ENCODE peak calls at places on chromosomes 13 and 19, in five cellular contexts. A is neural progenitor cell, I is astrocyte, P is esophagus squamous epithelium, L is GM06990. S is an unnamed sample.

GRCh38 chr19:3533020-3533408 is 6.0 kb upstream of the TEKTIP1 start:
- DNase-seq in I (no peak), P (no peak), A (no peak), L (no peak), S (no peak)

GRCh38 chr19:56015756-56016155 is 29.2 kb downstream of the NLRP5 start:
- DNase-seq in L (no peak), I (no peak), A (peak), P (no peak), S (no peak)

GRCh38 chr13:37960427-37960826 is 90.9 kb upstream of the TRPC4 start:
- DNase-seq in I (no peak), L (no peak), P (no peak), A (no peak), S (no peak)

GRCh38 chr19:39843919-39844793 is 2.0 kb downstream of the FBL start:
- DNase-seq in I (peak), A (peak), L (no peak), P (no peak), S (no peak)

GRCh38 chr19:58476498-58477015 is 405 bp downstream of the ZNF446 start:
- DNase-seq in P (no peak), L (no peak), A (no peak), I (peak), S (peak)

GRCh38 chr13:31803327-31803726 is 64.0 kb downstream of the RXFP2 start:
- DNase-seq in P (no peak), I (no peak), A (no peak), L (no peak), S (no peak)

GRCh38 chr19:11729586-11729985 is 9.2 kb downstream of the ZNF823 start:
- DNase-seq in L (no peak), A (no peak), I (no peak), P (no peak), S (no peak)

GRCh38 chr13:97344250-97345175 is 89.5 kb upstream of the RAP2A start:
- DNase-seq in A (peak), P (no peak), L (no peak), I (no peak), S (no peak)

GRCh38 chr19:39916236-39916635 is 18.2 kb downstream of the FCGBP start:
- DNase-seq in L (no peak), I (no peak), A (no peak), P (no peak), S (no peak)

GRCh38 chr13:40784540-40784939 is 4.9 kb upstream of the SLC25A15 start:
- DNase-seq in I (no peak), A (no peak), P (no peak), L (no peak), S (no peak)

GRCh38 chr13:35723820-35724219 is 247.3 kb upstream of the MAB21L1 start:
- DNase-seq in I (peak), L (no peak), A (no peak), P (no peak), S (no peak)

GRCh38 chr19:54882758-54883157 is 8.7 kb downstream of the FCAR start:
- DNase-seq in A (no peak), P (no peak), L (no peak), I (no peak), S (no peak)

GRCh38 chr13:29993196-29993595 is 142.8 kb upstream of the UBL3 start:
- DNase-seq in I (no peak), A (no peak), L (no peak), P (no peak), S (no peak)

GRCh38 chr19:35856546-35857149 is at the start of gene KIRREL2:
- DNase-seq in A (peak), L (no peak), I (no peak), P (no peak), S (no peak)

GRCh38 chr13:24564881-24565280 is 52.3 kb upstream of the PARP4 start:
- DNase-seq in A (no peak), P (no peak), L (peak), I (no peak), S (no peak)

GRCh38 chr13:90447034-90447734 is 900.3 kb upstream of the MIR17HG start:
- DNase-seq in I (no peak), A (no peak), L (no peak), P (no peak), S (no peak)

GRCh38 chr13:112711528-112712265 is 21.9 kb downstream of the ATP11A start:
- DNase-seq in A (peak), L (no peak), I (peak), P (no peak), S (peak)

GRCh38 chr13:77800219-77800618 is 102.7 kb downstream of the SLAIN1 start:
- DNase-seq in I (peak), A (no peak), L (no peak), P (no peak), S (no peak)

GRCh38 chr19:57310792-57311191 is 9.5 kb upstream of the ZNF543 start:
- DNase-seq in A (no peak), I (no peak), P (no peak), L (no peak), S (no peak)

GRCh38 chr13:101785858-101786257 is 333.4 kb downstream of the ITGBL1 start:
- DNase-seq in L (no peak), P (no peak), I (peak), A (peak), S (no peak)

GRCh38 chr13:36673838-36674326 is at the start of gene SERTM1:
- DNase-seq in L (peak), I (peak), P (no peak), A (peak), S (no peak)

GRCh38 chr13:23541221-23541620 is 29.0 kb upstream of the TNFRSF19 start:
- DNase-seq in I (no peak), P (no peak), A (no peak), L (no peak), S (no peak)

GRCh38 chr19:42325896-42326771 is 699 bp downstream of the MEGF8 start:
- DNase-seq in A (no peak), P (no peak), I (no peak), L (peak), S (no peak)

GRCh38 chr19:4732680-4733114 is 9.1 kb upstream of the DPP9 start:
- DNase-seq in L (no peak), P (no peak), A (peak), I (no peak), S (no peak)

GRCh38 chr19:38303517-38304351 is at the start of gene C19orf33:
- DNase-seq in L (no peak), I (peak), A (no peak), P (no peak), S (no peak)

GRCh38 chr19:40466219-40467006 is at the start of gene SPTBN4:
- DNase-seq in A (peak), P (no peak), I (no peak), L (peak), S (no peak)

GRCh38 chr13:24668511-24668910 is 11.7 kb upstream of the ATP12A start:
- DNase-seq in A (no peak), L (no peak), P (no peak), I (no peak), S (no peak)

GRCh38 chr13:38819053-38819452 is 132.2 kb downstream of the FREM2 start:
- DNase-seq in A (peak), L (no peak), P (no peak), I (peak), S (no peak)

GRCh38 chr19:12955996-12956395 is 1.0 kb downstream of the GADD45GIP1 start:
- DNase-seq in I (no peak), L (no peak), A (no peak), P (no peak), S (no peak)

GRCh38 chr13:102693250-102693649 is 1.6 kb downstream of the METTL21C start:
- DNase-seq in I (no peak), L (no peak), A (no peak), P (no peak), S (no peak)

GRCh38 chr19:3515891-3516422 is 9.8 kb downstream of the FZR1 start:
- DNase-seq in I (peak), L (no peak), P (no peak), A (no peak), S (no peak)

GRCh38 chr13:30065181-30065580 is 214.8 kb upstream of the UBL3 start:
- DNase-seq in L (no peak), P (no peak), A (no peak), I (no peak), S (no peak)

GRCh38 chr19:55637534-55637933 is 3.3 kb upstream of the ZNF580 start:
- DNase-seq in P (no peak), I (no peak), A (no peak), L (no peak), S (no peak)

GRCh38 chr19:13155472-13156284 is 5.5 kb downstream of the IER2 start:
- DNase-seq in I (peak), L (peak), A (peak), P (peak), S (no peak)

GRCh38 chr13:19927117-19927734 is 31.3 kb upstream of the ZMYM2 start:
- DNase-seq in I (peak), P (no peak), A (peak), L (no peak), S (no peak)

GRCh38 chr19:21463449-21464105 is 41.8 kb upstream of the ZNF429 start:
- DNase-seq in A (peak), P (no peak), I (peak), L (peak), S (no peak)

GRCh38 chr13:21012841-21013681 is 48.3 kb downstream of the LATS2 start:
- DNase-seq in I (peak), L (no peak), A (no peak), P (no peak), S (no peak)

DNA sequence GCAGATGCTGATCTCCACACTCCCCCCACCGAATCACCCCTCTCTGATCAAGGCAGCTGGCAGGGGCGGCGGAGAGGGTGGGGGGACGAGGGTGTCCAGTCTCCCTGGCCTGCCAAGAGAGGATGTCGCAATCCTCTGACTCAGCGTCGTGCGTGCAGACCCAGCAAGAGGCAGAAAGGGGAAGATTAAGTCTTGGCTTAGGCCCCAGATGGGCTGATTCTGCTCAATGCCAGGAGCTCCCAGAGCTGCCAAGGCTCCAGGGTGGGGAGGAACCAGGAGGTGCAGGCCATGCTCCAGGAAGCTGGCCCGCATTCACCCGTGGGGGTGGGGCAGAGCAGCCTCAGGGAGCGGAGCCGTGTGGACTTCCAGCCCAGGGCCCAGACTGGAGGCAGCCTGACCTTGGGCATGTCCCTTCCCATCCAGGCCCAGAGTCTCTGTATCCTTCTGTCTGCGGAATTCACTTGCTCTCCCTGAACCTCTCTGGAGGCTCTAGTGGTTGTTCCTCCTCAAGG is 6.6 kb upstream of the BCL3 start:
- DNase-seq in L (no peak), I (peak), P (peak), A (peak), S (peak)
- H3K4me3 ChIP-seq in L (no peak), I (no peak), P (peak), A (no peak), S (peak)

GRCh38 chr13:79943633-79944032 is 397.3 kb downstream of the SPRY2 start:
- DNase-seq in A (no peak), L (no peak), P (no peak), I (no peak), S (no peak)
- TF ChIP-seq CTCF in A (no peak), L (no peak), P (no peak), I (no peak), S (no peak)

DNA sequence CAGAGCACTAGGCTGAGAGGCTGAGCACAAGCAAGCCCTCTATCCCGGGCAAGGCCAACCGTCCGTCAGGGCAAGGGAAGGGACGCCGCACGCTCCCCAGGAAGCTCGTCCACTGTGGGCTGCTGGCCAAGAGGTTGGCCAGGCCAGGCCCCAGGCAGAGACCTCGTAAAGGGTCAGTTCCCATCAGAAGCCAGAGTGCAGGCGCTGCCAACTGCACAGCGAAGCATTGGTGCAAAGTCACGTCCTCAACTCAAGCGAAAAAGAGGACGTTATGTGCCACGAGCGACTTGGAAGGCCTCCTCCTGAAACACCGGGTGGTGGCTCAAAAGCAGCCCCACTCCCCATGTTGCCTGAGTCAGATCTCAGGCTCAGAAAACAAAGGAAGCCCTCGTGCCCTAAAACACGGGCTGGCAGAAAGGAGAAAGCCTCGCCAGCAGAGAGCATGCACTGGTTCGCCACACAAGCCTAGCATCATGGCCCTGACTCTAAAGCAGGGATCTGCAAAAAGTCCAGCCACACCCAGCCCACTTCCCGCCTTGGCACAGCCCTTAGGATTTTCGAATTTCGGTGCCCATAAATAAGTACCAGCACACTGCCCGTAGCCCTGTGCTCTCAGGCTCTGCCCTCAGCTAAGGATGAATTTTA is 4.7 kb downstream of the AKAP8 start:
- DNase-seq in A (no peak), I (no peak), L (no peak), P (no peak), S (no peak)
- H3K4me3 ChIP-seq in A (no peak), I (no peak), L (no peak), P (no peak), S (peak)

GRCh38 chr19:768424-768823 is 17.5 kb downstream of the MISP start:
- DNase-seq in A (no peak), L (no peak), I (peak), P (no peak), S (no peak)

GRCh38 chr19:769610-770009 is 18.7 kb downstream of the MISP start:
- DNase-seq in A (no peak), I (no peak), L (no peak), P (no peak), S (no peak)

GRCh38 chr19:772043-772442 is 21.1 kb downstream of the MISP start:
- DNase-seq in A (no peak), P (no peak), I (no peak), L (no peak), S (no peak)

GRCh38 chr19:772730-773436 is 22.0 kb downstream of the MISP start:
- DNase-seq in P (no peak), I (no peak), L (no peak), A (peak), S (no peak)

DNA sequence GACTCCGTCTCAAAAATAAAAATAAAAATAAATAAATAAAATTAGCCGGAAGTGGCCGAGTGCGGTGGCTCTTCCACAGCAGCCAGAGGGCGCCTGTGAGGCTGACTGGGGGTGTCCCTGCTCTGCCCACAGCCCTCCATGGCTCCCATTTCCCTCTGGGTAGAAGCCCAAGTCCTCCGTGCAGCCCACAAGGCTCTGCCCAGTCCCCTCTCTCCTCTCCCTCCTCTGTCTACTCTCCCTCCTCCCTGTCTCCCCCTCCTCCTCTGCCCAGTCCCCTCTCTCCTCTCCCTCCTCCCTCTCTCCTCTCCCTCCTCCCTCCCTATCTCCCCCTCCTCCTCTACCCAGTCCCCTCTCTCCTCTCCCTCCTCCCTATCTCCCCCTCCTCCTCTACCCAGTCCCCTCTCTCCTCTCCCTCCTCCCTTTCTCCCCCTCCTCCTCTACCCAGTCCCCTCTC is 20.4 kb downstream of the MISP start:
- DNase-seq in I (peak), A (peak), P (no peak), L (no peak), S (no peak)
- TF ChIP-seq CTCF in I (peak), A (peak), P (peak), L (peak), S (no peak)

GRCh38 chr19:9456018-9456689 is 20.8 kb upstream of the ZNF266 start:
- DNase-seq in P (no peak), A (no peak), I (no peak), L (no peak), S (no peak)
- H3K4me3 ChIP-seq in P (no peak), A (no peak), I (no peak), L (no peak), S (no peak)

GRCh38 chr19:30155529-30156200 is 213.6 kb downstream of the URI1 start:
- DNase-seq in L (no peak), A (no peak), P (no peak), I (no peak), S (no peak)
- TF ChIP-seq CTCF in L (no peak), A (no peak), P (no peak), I (no peak), S (no peak)

DNA sequence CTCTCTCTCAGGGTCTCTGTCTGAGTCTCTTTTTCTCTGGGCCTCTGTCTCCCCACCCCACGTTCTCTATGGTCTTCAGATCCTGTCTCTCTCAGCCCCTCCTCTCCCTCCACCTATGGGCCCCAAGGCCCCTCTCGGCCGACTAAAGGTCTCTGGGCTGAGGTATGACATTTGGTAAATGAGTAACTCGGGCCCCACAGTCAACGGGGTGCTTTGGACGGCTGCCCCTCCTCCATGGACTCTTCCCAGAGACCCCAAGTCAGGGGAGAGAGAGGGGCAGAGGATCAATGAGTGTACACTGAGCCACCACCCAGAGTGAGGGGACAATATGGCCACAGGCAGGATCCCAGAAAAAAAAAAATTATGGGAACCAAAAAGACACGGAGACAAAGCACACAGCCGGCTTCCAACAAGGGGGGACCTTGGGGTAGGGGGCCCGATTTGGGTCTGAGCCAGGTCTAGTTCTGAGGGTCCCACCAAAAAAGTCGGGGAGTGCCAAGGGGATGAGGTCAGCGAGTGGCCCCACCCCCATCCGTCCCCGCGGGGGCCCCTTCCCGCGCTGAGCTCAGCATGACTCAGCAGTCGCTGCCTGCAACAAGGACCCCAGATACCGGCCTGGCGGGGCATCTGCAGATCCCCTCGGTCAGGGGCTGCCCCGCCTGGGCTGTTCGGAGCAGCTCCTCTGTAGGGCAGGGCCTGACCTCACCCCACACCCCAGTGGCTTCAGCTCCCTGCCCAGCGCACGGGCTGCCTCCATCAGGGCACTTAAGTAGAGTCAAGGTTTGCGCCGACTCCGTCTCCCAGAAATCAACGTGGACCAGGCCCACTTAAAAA is 1.5 kb upstream of the FTL start:
- DNase-seq in P (no peak), I (peak), L (peak), A (peak), S (peak)
- H3K4me3 ChIP-seq in P (peak), I (no peak), L (peak), A (peak), S (peak)